ENCODE peak calls at places on chromosomes 6 and 20, in ten cellular contexts. P is psoas muscle; S is activated naive CD4-positive, alpha-beta T cell treated with anti-CD3 and anti-CD28 coated beads, Interleukin-2, amount 10 ng/mL, durations not matched to agents 7 days and 5 days; G is NT2/D1; K is sciatic nerve; W is T-helper 9 cell; J is GM04504; Q is AG04450; O is kidney epithelial cell; C is transverse colon. B is an unnamed sample.

GRCh38 chr20:7379621-7380220 is 560.5 kb downstream of the HAO1 start:
- DNase-seq in P (no peak), S (no peak), G (no peak), K (no peak), W (no peak), J (peak), Q (no peak), O (no peak), C (no peak), B (no peak)

GRCh38 chr6:118269659-118270058 is 278.4 kb upstream of the PLN start:
- DNase-seq in P (no peak), S (no peak), G (no peak), K (no peak), W (no peak), J (no peak), Q (no peak), O (no peak), C (no peak), B (no peak)

GRCh38 chr6:83976871-83977270 is 56.7 kb upstream of the MRAP2 start:
- DNase-seq in P (no peak), S (no peak), G (no peak), K (no peak), W (no peak), J (no peak), Q (no peak), O (no peak), C (no peak), B (no peak)

GRCh38 chr6:32982084-32982701 is 13.8 kb downstream of the BRD2 start:
- DNase-seq in P (no peak), S (no peak), G (no peak), K (no peak), W (no peak), J (no peak), Q (no peak), O (no peak), C (no peak), B (no peak)

GRCh38 chr6:24858154-24858801 is 59.6 kb upstream of the ARMH2 start:
- DNase-seq in P (no peak), S (peak), G (no peak), K (no peak), W (no peak), J (peak), Q (no peak), O (no peak), C (peak), B (no peak)

GRCh38 chr6:149940673-149940984 is 1.2 kb upstream of the ULBP2 start:
- DNase-seq in P (no peak), S (no peak), G (no peak), K (no peak), W (no peak), J (no peak), Q (no peak), O (no peak), C (no peak), B (no peak)

GRCh38 chr20:8428988-8429387 is 296.9 kb downstream of the PLCB1 start:
- DNase-seq in P (no peak), S (no peak), G (no peak), K (no peak), W (no peak), J (no peak), Q (no peak), O (no peak), C (no peak), B (no peak)

GRCh38 chr6:10694302-10695085 is at the start of the genes C6orf52 and PAK1IP1:
- DNase-seq in P (peak), S (peak), G (peak), K (peak), W (peak), J (peak), Q (peak), O (peak), C (peak), B (peak)

GRCh38 chr6:151067684-151068596 is 171.8 kb upstream of the AKAP12 start:
- DNase-seq in P (no peak), S (no peak), G (no peak), K (peak), W (no peak), J (peak), Q (peak), O (peak), C (peak), B (peak)

GRCh38 chr6:140462495-140463311 is 1088.3 kb upstream of the CITED2 start:
- DNase-seq in P (no peak), S (no peak), G (no peak), K (no peak), W (no peak), J (peak), Q (no peak), O (no peak), C (peak), B (no peak)

GRCh38 chr6:5763407-5763806 is 243.3 kb downstream of the NRN1 start:
- DNase-seq in P (no peak), S (no peak), G (no peak), K (no peak), W (no peak), J (no peak), Q (no peak), O (no peak), C (no peak), B (no peak)

B was measured in left ventricle myocardium superior.